ENCODE peak calls at places on chromosomes 6 and 20, in nine cellular contexts. S, P, F, O, V, A, K, L and U are unnamed samples.
A peak's percentile ranks its signal among the peaks of the same experiment; 100 is the strongest.

GRCh38 chr20:7151666-7152065 is 384.2 kb downstream of the BMP2 start:
- DNase-seq in S (no peak), P (no peak), F (no peak), O (no peak), V (no peak), A (no peak), K (no peak), L (no peak), U (no peak)

GRCh38 chr6:89260832-89261231 is 43.7 kb upstream of the GABRR1 start:
- DNase-seq in S (peak; percentile 37), P (no peak), F (no peak), O (no peak), V (no peak), A (no peak), K (no peak), L (no peak), U (no peak)

GRCh38 chr6:34230653-34231351 is 5.9 kb upstream of the HMGA1 start:
- DNase-seq in S (no peak), P (no peak), F (no peak), O (no peak), V (no peak), A (no peak), K (no peak), L (peak; percentile 66), U (no peak)

GRCh38 chr20:44038681-44039123 is 124.0 kb downstream of the TOX2 start:
- DNase-seq in S (no peak), P (no peak), F (no peak), O (no peak), V (no peak), A (peak; percentile 77), K (no peak), L (peak; percentile 61), U (no peak)

GRCh38 chr6:125717120-125717731 is 32.2 kb upstream of the HEY2 start:
- DNase-seq in S (no peak), P (no peak), F (no peak), O (no peak), V (no peak), A (no peak), K (no peak), L (no peak), U (no peak)

GRCh38 chr20:723756-724155 is 44.5 kb downstream of the SLC52A3 start:
- DNase-seq in S (no peak), P (no peak), F (no peak), O (no peak), V (no peak), A (peak; percentile 31), K (no peak), L (peak; percentile 56), U (no peak)

GRCh38 chr6:95837890-95838289 is 177.9 kb upstream of the FUT9 start:
- DNase-seq in S (no peak), P (no peak), F (no peak), O (no peak), V (no peak), A (no peak), K (no peak), L (no peak), U (no peak)

GRCh38 chr6:77038801-77039200 is 424.5 kb downstream of the HTR1B start:
- DNase-seq in S (no peak), P (no peak), F (no peak), O (no peak), V (no peak), A (no peak), K (no peak), L (no peak), U (no peak)

GRCh38 chr6:6694825-6695710 is 106.5 kb downstream of the LY86 start:
- DNase-seq in S (no peak), P (no peak), F (no peak), O (peak; percentile 70), V (peak; percentile 85), A (no peak), K (no peak), L (peak; percentile 83), U (peak; percentile 28)

GRCh38 chr6:155829646-155830045 is 374.0 kb upstream of the NOX3 start:
- DNase-seq in S (no peak), P (no peak), F (no peak), O (no peak), V (no peak), A (no peak), K (no peak), L (no peak), U (no peak)

GRCh38 chr6:79894939-79895338 is 52.4 kb downstream of the ELOVL4 start:
- DNase-seq in S (no peak), P (no peak), F (no peak), O (no peak), V (no peak), A (no peak), K (no peak), L (no peak), U (no peak)

GRCh38 chr20:45329497-45330319 is 18.5 kb downstream of the SDC4 start:
- DNase-seq in S (no peak), P (no peak), F (no peak), O (no peak), V (peak; percentile 72), A (no peak), K (no peak), L (no peak), U (no peak)

GRCh38 chr6:105015482-105015881 is 58.6 kb downstream of the LIN28B start:
- DNase-seq in S (no peak), P (no peak), F (peak; percentile 24), O (no peak), V (no peak), A (no peak), K (no peak), L (no peak), U (no peak)

GRCh38 chr6:73985891-73986290 is 289.9 kb downstream of the CD109 start:
- DNase-seq in S (no peak), P (no peak), F (peak; percentile 96), O (no peak), V (no peak), A (no peak), K (no peak), L (no peak), U (no peak)

GRCh38 chr20:13268943-13269342 is 47.9 kb downstream of the ISM1 start:
- DNase-seq in S (no peak), P (no peak), F (no peak), O (no peak), V (no peak), A (no peak), K (no peak), L (no peak), U (no peak)

GRCh38 chr6:107815846-107816245 is 8.3 kb downstream of the SCML4 start:
- DNase-seq in S (no peak), P (no peak), F (no peak), O (no peak), V (no peak), A (no peak), K (no peak), L (no peak), U (no peak)

GRCh38 chr6:18792832-18793231 is 405.7 kb downstream of the RNF144B start:
- DNase-seq in S (no peak), P (no peak), F (no peak), O (no peak), V (no peak), A (no peak), K (no peak), L (no peak), U (no peak)

GRCh38 chr6:29627762-29628418 is 5.1 kb downstream of the GABBR1 start:
- DNase-seq in S (peak; percentile 64), P (no peak), F (peak; percentile 49), O (no peak), V (peak; percentile 67), A (no peak), K (peak; percentile 54), L (peak; percentile 90), U (peak; percentile 38)

GRCh38 chr6:56663344-56663743 is 20.7 kb upstream of the DST start:
- DNase-seq in S (no peak), P (no peak), F (no peak), O (peak; percentile 59), V (no peak), A (no peak), K (no peak), L (no peak), U (no peak)

GRCh38 chr6:129612440-129612839 is 97.5 kb downstream of the ARHGAP18 start:
- DNase-seq in S (no peak), P (no peak), F (no peak), O (no peak), V (no peak), A (no peak), K (no peak), L (no peak), U (no peak)

GRCh38 chr20:62900692-62901584 is 25.4 kb downstream of the DIDO1 start:
- DNase-seq in S (no peak), P (no peak), F (no peak), O (peak; percentile 55), V (no peak), A (peak; percentile 77), K (peak; percentile 18), L (no peak), U (peak; percentile 44)

GRCh38 chr6:23890543-23891227 is 235.3 kb upstream of the NRSN1 start:
- DNase-seq in S (no peak), P (no peak), F (no peak), O (no peak), V (no peak), A (no peak), K (no peak), L (no peak), U (no peak)

GRCh38 chr20:57231951-57232428 is 34.5 kb downstream of the BMP7 start:
- DNase-seq in S (no peak), P (no peak), F (no peak), O (no peak), V (no peak), A (no peak), K (no peak), L (no peak), U (no peak)

GRCh38 chr6:169302716-169303115 is 49.1 kb upstream of the THBS2 start:
- DNase-seq in S (no peak), P (no peak), F (no peak), O (no peak), V (no peak), A (no peak), K (no peak), L (no peak), U (no peak)

GRCh38 chr20:41618807-41619294 is 674 bp upstream of the CHD6 start:
- DNase-seq in S (no peak), P (no peak), F (no peak), O (peak; percentile 50), V (no peak), A (peak; percentile 28), K (no peak), L (no peak), U (no peak)

GRCh38 chr20:44810391-44811149 is at the start of gene RIMS4:
- DNase-seq in S (peak; percentile 56), P (no peak), F (no peak), O (no peak), V (no peak), A (no peak), K (no peak), L (no peak), U (peak; percentile 15)

GRCh38 chr6:29527126-29527525 is 32.4 kb downstream of the UBD start:
- DNase-seq in S (no peak), P (no peak), F (no peak), O (no peak), V (no peak), A (no peak), K (no peak), L (no peak), U (no peak)

GRCh38 chr20:59749293-59749680 is 144.9 kb downstream of the PHACTR3 start:
- DNase-seq in S (no peak), P (no peak), F (peak; percentile 76), O (no peak), V (no peak), A (no peak), K (no peak), L (peak; percentile 49), U (no peak)

GRCh38 chr6:72552938-72553337 is 68.9 kb upstream of the KCNQ5 start:
- DNase-seq in S (no peak), P (no peak), F (no peak), O (peak; percentile 17), V (no peak), A (peak; percentile 45), K (no peak), L (no peak), U (no peak)

GRCh38 chr6:116101298-116101718 is 655 bp downstream of the NT5DC1 start:
- DNase-seq in S (no peak), P (no peak), F (no peak), O (no peak), V (peak; percentile 89), A (no peak), K (no peak), L (no peak), U (peak; percentile 93)

GRCh38 chr6:111722220-111722731 is 116.6 kb upstream of the TRAF3IP2 start:
- DNase-seq in S (no peak), P (no peak), F (peak; percentile 51), O (no peak), V (no peak), A (no peak), K (no peak), L (no peak), U (no peak)